ENCODE peak calls at places on chromosomes 3 and 15, in nine cellular contexts. S is BJ; D is heart right ventricle; T is aorta; W is effector memory CD4-positive, alpha-beta T cell; E is iPS DF 6.9; K is naive thymus-derived CD4-positive, alpha-beta T cell; C is brain microvascular endothelial cell; L is pancreas. O is an unnamed sample. For H3K36me3, the result is how much of the 10 kb centered on the place peaks cover.

GRCh38 chr3:47571391-47572165 is 7.1 kb downstream of the CSPG5 start:
- DNase-seq in L (no peak), T (no peak), K (no peak), D (no peak), W (no peak), C (no peak), E (no peak), S (no peak), O (no peak)

GRCh38 chr15:100721758-100722550 is 119.6 kb downstream of the ASB7 start:
- DNase-seq in W (no peak), C (peak), D (peak), K (no peak), S (peak), T (peak), L (peak), E (no peak), O (peak)

GRCh38 chr3:180018588-180018987 is 18.1 kb downstream of the PEX5L start:
- DNase-seq in T (no peak), S (no peak), D (no peak), W (no peak), L (no peak), C (no peak), E (no peak), K (no peak), O (no peak)

GRCh38 chr3:97658670-97659285 is 105.8 kb upstream of the ARL6 start:
- DNase-seq in K (no peak), T (no peak), C (no peak), E (no peak), L (no peak), D (no peak), W (no peak), S (no peak), O (peak)

GRCh38 chr15:40469776-40470390 is 901 bp upstream of the CHST14 start:
- DNase-seq in D (no peak), S (no peak), L (no peak), K (no peak), E (no peak), W (no peak), C (no peak), T (peak), O (no peak)

GRCh38 chr15:91522609-91523332 is 330.7 kb upstream of the SLCO3A1 start:
- DNase-seq in E (no peak), K (peak), W (no peak), C (no peak), S (no peak), D (peak), L (no peak), T (no peak), O (peak)

GRCh38 chr3:188827593-188827992 is 344.2 kb upstream of the TPRG1 start:
- DNase-seq in L (no peak), D (no peak), T (no peak), W (no peak), S (no peak), E (no peak), K (no peak), C (no peak), O (no peak)

GRCh38 chr3:3851621-3852323 is 52.5 kb downstream of the LRRN1 start:
- DNase-seq in E (no peak), L (no peak), T (no peak), C (no peak), S (no peak), K (no peak), D (no peak), W (no peak), O (no peak)

GRCh38 chr15:34795267-34796081 is at the start of gene ACTC1:
- DNase-seq in D (peak), W (no peak), E (no peak), S (no peak), T (peak), C (peak), L (peak), K (no peak), O (peak)

GRCh38 chr3:187763850-187764648 is 18.8 kb upstream of the BCL6 start:
- DNase-seq in E (no peak), L (no peak), W (no peak), C (no peak), S (no peak), D (no peak), T (no peak), K (no peak), O (peak)

GRCh38 chr3:57855943-57856342 is 99.8 kb downstream of the SLMAP start:
- DNase-seq in E (no peak), K (no peak), T (no peak), D (no peak), S (no peak), W (no peak), C (no peak), L (no peak), O (no peak)

GRCh38 chr3:106485802-106486201 is 617.0 kb upstream of the CBLB start:
- DNase-seq in S (no peak), E (no peak), K (no peak), T (no peak), L (no peak), C (no peak), D (no peak), W (no peak), O (no peak)

GRCh38 chr3:99678023-99678422 is 39.6 kb downstream of the COL8A1 start:
- DNase-seq in L (no peak), W (no peak), K (no peak), C (peak), T (no peak), S (peak), D (peak), E (no peak), O (peak)

GRCh38 chr15:73947651-73948050 is 21.4 kb downstream of the LOXL1 start:
- DNase-seq in K (no peak), L (no peak), D (no peak), E (no peak), S (no peak), T (peak), W (no peak), C (no peak), O (no peak)

GRCh38 chr3:172132159-172132586 is 92.8 kb downstream of the FNDC3B start:
- DNase-seq in C (no peak), K (no peak), W (no peak), S (no peak), L (no peak), E (no peak), D (no peak), T (no peak), O (no peak)

GRCh38 chr3:172666873-172667694 is 43.8 kb downstream of the NCEH1 start:
- DNase-seq in E (peak), S (no peak), T (peak), D (peak), W (peak), L (peak), K (peak), C (peak), O (peak)

GRCh38 chr3:140316461-140316860 is 361.4 kb upstream of the TRIM42 start:
- DNase-seq in W (no peak), D (no peak), E (no peak), L (no peak), S (no peak), K (no peak), T (no peak), C (no peak), O (no peak)

GRCh38 chr3:65873869-65874268 is 164.8 kb downstream of the MAGI1 start:
- DNase-seq in S (no peak), D (no peak), T (no peak), K (no peak), L (no peak), W (no peak), C (no peak), E (no peak), O (no peak)

GRCh38 chr15:36843822-36844221 is 256.5 kb downstream of the MEIS2 start:
- DNase-seq in W (no peak), T (no peak), D (no peak), S (no peak), K (no peak), C (no peak), L (no peak), E (no peak), O (no peak)

GRCh38 chr15:96411056-96412031 is 80.8 kb downstream of the NR2F2 start:
- DNase-seq in T (no peak), L (no peak), D (no peak), C (no peak), E (no peak), S (no peak), K (no peak), W (no peak), O (no peak)

GRCh38 chr3:73999501-73999900 is 374.8 kb upstream of the PDZRN3 start:
- DNase-seq in E (no peak), D (no peak), T (no peak), L (no peak), C (no peak), K (no peak), S (no peak), W (no peak), O (no peak)

GRCh38 chr15:101669744-101670143 is 17.6 kb upstream of the TM2D3 start:
- DNase-seq in K (no peak), D (no peak), C (no peak), L (no peak), S (no peak), E (no peak), W (no peak), T (no peak), O (peak)

GRCh38 chr15:76217029-76217866 is 94.0 kb downstream of the ETFA start:
- DNase-seq in L (no peak), K (no peak), T (no peak), E (no peak), S (no peak), C (peak), W (no peak), D (no peak), O (peak)

GRCh38 chr15:85494035-85494793 is 113.8 kb downstream of the AKAP13 start:
- DNase-seq in D (no peak), L (no peak), S (peak), T (no peak), C (peak), K (no peak), W (no peak), E (no peak), O (peak)

GRCh38 chr3:140128217-140129137 is 193.5 kb downstream of the CLSTN2 start:
- DNase-seq in K (no peak), D (peak), L (peak), C (peak), E (peak), W (no peak), S (no peak), T (no peak), O (peak)

GRCh38 chr3:55329849-55330248 is 157.3 kb downstream of the WNT5A start:
- DNase-seq in T (no peak), K (no peak), L (no peak), S (peak), D (no peak), C (peak), E (no peak), W (no peak), O (peak)

GRCh38 chr3:14750650-14751049 is 68.1 kb upstream of the FGD5 start:
- DNase-seq in L (no peak), T (no peak), E (no peak), K (no peak), D (no peak), C (no peak), W (no peak), S (no peak), O (no peak)

GRCh38 chr15:84828433-84828908 is 11.3 kb downstream of the ALPK3 start:
- DNase-seq in W (no peak), L (no peak), S (no peak), E (no peak), D (no peak), C (no peak), T (no peak), K (no peak), O (no peak)

GRCh38 chr15:58535894-58536293 is 104.1 kb downstream of the LIPC start:
- DNase-seq in L (no peak), E (no peak), K (no peak), D (no peak), S (no peak), T (no peak), C (no peak), W (no peak), O (no peak)

GRCh38 chr3:183537295-183537730 is 18.2 kb downstream of the KLHL6 start:
- DNase-seq in K (no peak), T (no peak), L (no peak), W (no peak), D (peak), E (no peak), S (peak), C (peak), O (peak)

GRCh38 chr15:98035577-98036010 is 75.1 kb downstream of the ARRDC4 start:
- DNase-seq in S (no peak), K (no peak), L (no peak), T (no peak), W (no peak), E (no peak), C (no peak), D (no peak), O (peak)

GRCh38 chr3:95200384-95200783 is 1137.5 kb downstream of the NSUN3 start:
- DNase-seq in D (no peak), E (no peak), C (no peak), T (no peak), L (no peak), W (no peak), K (no peak), S (no peak), O (no peak)

GRCh38 chr3:180855364-180855763 is 57.1 kb upstream of the FXR1 start:
- DNase-seq in L (no peak), C (no peak), K (no peak), T (no peak), W (no peak), D (no peak), S (no peak), E (no peak), O (peak)

GRCh38 chr3:116445291-116445841 is at the start of gene LSAMP:
- DNase-seq in C (no peak), E (peak), D (no peak), W (no peak), T (peak), K (no peak), S (no peak), L (no peak), O (no peak)

GRCh38 chr3:29822051-29822450 is 541.2 kb downstream of the RBMS3 start:
- DNase-seq in L (no peak), C (peak), K (no peak), S (peak), D (no peak), W (no peak), T (no peak), E (no peak), O (peak)

GRCh38 chr3:132134611-132135010 is 99.8 kb upstream of the CPNE4 start:
- DNase-seq in S (peak), D (no peak), E (no peak), C (peak), W (no peak), L (no peak), K (no peak), T (no peak), O (peak)

GRCh38 chr15:65902373-65902772 is 33.1 kb downstream of the RAB11A start:
- DNase-seq in W (no peak), D (peak), T (no peak), C (no peak), L (no peak), E (no peak), S (no peak), K (no peak), O (peak)

GRCh38 chr3:168865022-168865551 is 769.4 kb upstream of the GOLIM4 start:
- DNase-seq in E (no peak), W (no peak), L (no peak), K (no peak), S (no peak), C (peak), D (no peak), T (no peak), O (peak)

GRCh38 chr15:60520825-60521368 is 42.0 kb upstream of the ICE2 start:
- DNase-seq in S (no peak), K (peak), D (peak), W (peak), C (peak), T (peak), L (peak), E (peak), O (peak)

GRCh38 chr15:60520041-60520824 is 41.3 kb upstream of the ICE2 start:
- DNase-seq in S (no peak), E (no peak), C (no peak), L (no peak), K (no peak), D (no peak), W (no peak), T (no peak), O (peak)

GRCh38 chr15:60518511-60518910 is 39.6 kb upstream of the ICE2 start:
- DNase-seq in E (no peak), L (no peak), S (no peak), T (no peak), D (no peak), K (no peak), W (no peak), C (no peak), O (peak)

GRCh38 chr15:60523056-60523455 is 44.1 kb upstream of the ICE2 start:
- DNase-seq in C (peak), K (no peak), E (no peak), S (no peak), W (no peak), D (no peak), L (no peak), T (no peak), O (peak)

DNA sequence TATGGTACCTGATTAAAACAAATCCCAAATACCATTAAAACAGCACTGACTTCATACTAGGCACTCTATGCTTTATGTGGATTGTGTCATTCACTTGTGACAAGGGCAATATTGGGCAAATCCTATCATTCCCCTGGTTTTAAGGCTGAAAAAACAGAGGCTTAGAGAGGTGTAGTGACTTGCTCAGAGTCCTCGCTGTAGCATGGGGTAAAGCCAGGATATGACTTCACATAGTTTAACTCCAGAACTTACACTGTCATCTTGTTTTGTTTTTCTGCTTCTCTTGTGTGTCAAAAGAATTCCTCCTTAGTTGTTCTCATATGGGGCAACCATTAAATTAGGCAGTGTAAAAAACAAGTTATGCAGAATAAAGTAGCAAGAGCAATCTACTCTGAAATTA is 40.3 kb upstream of the ICE2 start:
- DNase-seq in W (no peak), L (no peak), E (no peak), T (no peak), K (no peak), S (no peak), C (no peak), D (no peak), O (peak)
- H3K4me3 ChIP-seq in W (no peak), L (no peak), E (no peak), T (no peak), K (no peak), S (no peak), C (no peak), D (no peak), O (no peak)

GRCh38 chr3:125025647-125026046 is 30.1 kb downstream of the HEG1 start:
- DNase-seq in W (no peak), K (no peak), C (no peak), E (no peak), D (no peak), S (no peak), T (no peak), L (no peak), O (no peak)
- H3K36me3 ChIP-seq in W (under half), K (under half), C (half or more), E (under half), D (under half), S (under half), T (under half), L (under half), O (under half)

DNA sequence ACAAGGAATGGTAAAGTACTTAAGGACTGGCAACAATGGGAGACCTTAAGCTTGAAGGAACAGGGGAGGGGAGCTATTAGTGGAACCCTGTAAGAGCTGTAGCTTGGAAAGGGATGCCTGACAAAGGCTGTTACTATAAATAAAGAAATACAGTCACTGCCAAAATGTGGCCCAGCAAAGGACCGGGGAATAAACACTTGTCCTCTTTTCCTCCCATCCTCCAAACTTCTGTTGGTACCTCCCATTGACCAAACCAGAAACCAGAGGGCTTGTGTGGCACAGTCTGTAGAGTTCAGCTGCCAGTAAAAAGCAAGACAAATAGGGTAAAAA is 25.1 kb upstream of the TCF12 start:
- DNase-seq in K (no peak), T (no peak), W (no peak), S (no peak), D (peak), L (no peak), E (no peak), C (no peak), O (no peak)
- H3K4me3 ChIP-seq in K (no peak), T (no peak), W (no peak), S (no peak), D (no peak), L (no peak), E (no peak), C (no peak), O (no peak)

GRCh38 chr3:120432105-120432860 is 18.5 kb downstream of the FSTL1 start:
- DNase-seq in L (no peak), T (no peak), C (peak), E (peak), K (no peak), D (no peak), W (no peak), S (no peak), O (no peak)
- H3K36me3 ChIP-seq in L (under half), T (under half), C (under half), E (under half), K (under half), D (under half), W (under half), S (under half), O (under half)

O was measured in bronchial epithelial cell.